ENCODE peak calls at places on chromosomes 7 and 10, in five cellular contexts. E is tibial nerve; L is A549; U is CD4-positive, alpha-beta T cell; H is suprapubic skin. Q is an unnamed sample.

GRCh38 chr10:34804306-34804705 is 10.8 kb downstream of the PARD3 start:
- DNase-seq in E (no peak), L (no peak), U (no peak), H (no peak), Q (no peak)

GRCh38 chr10:51524041-51524440 is 175.4 kb downstream of the CSTF2T start:
- DNase-seq in E (no peak), L (no peak), U (no peak), H (no peak), Q (no peak)

GRCh38 chr7:48059706-48060105 is 24.4 kb downstream of the C7orf57 start:
- DNase-seq in E (no peak), L (no peak), U (no peak), H (no peak), Q (no peak)

GRCh38 chr10:25049966-25050365 is 33.6 kb downstream of the THNSL1 start:
- DNase-seq in E (no peak), L (no peak), U (no peak), H (no peak), Q (no peak)

GRCh38 chr7:69311489-69311888 is 286.8 kb upstream of the AUTS2 start:
- DNase-seq in E (no peak), L (no peak), U (no peak), H (no peak), Q (no peak)

GRCh38 chr7:4888161-4888560 is 4.6 kb upstream of the RADIL start:
- DNase-seq in E (no peak), L (no peak), U (no peak), H (no peak), Q (peak; percentile 87)

GRCh38 chr7:112173214-112173905 is 32.8 kb downstream of the DOCK4 start:
- DNase-seq in E (no peak), L (no peak), U (no peak), H (no peak), Q (no peak)

GRCh38 chr7:25031432-25031831 is 51.5 kb upstream of the OSBPL3 start:
- DNase-seq in E (no peak), L (no peak), U (no peak), H (no peak), Q (no peak)

GRCh38 chr10:51503378-51503777 is 196.0 kb downstream of the CSTF2T start:
- DNase-seq in E (no peak), L (no peak), U (no peak), H (no peak), Q (no peak)

GRCh38 chr10:101841826-101842225 is 1.8 kb downstream of the KCNIP2 start:
- DNase-seq in E (no peak), L (no peak), U (no peak), H (no peak), Q (no peak)

GRCh38 chr7:102874966-102875365 is 37.8 kb upstream of the LRRC17 start:
- DNase-seq in E (no peak), L (no peak), U (no peak), H (no peak), Q (no peak)

GRCh38 chr7:34612671-34613070 is 45.3 kb upstream of the NPSR1 start:
- DNase-seq in E (no peak), L (no peak), U (no peak), H (no peak), Q (no peak)

GRCh38 chr10:5297466-5297865 is 67.3 kb upstream of the UCN3 start:
- DNase-seq in E (no peak), L (no peak), U (peak; percentile 23), H (no peak), Q (no peak)

GRCh38 chr7:155323001-155323638 is 25.4 kb downstream of the INSIG1 start:
- DNase-seq in E (no peak), L (no peak), U (no peak), H (no peak), Q (no peak)

GRCh38 chr10:100598166-100598565 is 62.4 kb downstream of the HIF1AN start:
- DNase-seq in E (no peak), L (no peak), U (no peak), H (no peak), Q (no peak)

GRCh38 chr7:133650487-133651292 is 397.8 kb downstream of the EXOC4 start:
- DNase-seq in E (no peak), L (no peak), U (no peak), H (no peak), Q (no peak)

GRCh38 chr10:57579926-57580325 is 687.8 kb downstream of the IPMK start:
- DNase-seq in E (no peak), L (peak; percentile 2), U (no peak), H (no peak), Q (peak; percentile 17)

GRCh38 chr10:76036410-76036940 is 605.1 kb downstream of the LRMDA start:
- DNase-seq in E (peak; percentile 74), L (peak; percentile 64), U (peak; percentile 11), H (peak; percentile 89), Q (peak; percentile 23)

GRCh38 chr10:13503745-13504463 is 24.9 kb downstream of the BEND7 start:
- DNase-seq in E (no peak), L (no peak), U (no peak), H (no peak), Q (no peak)

GRCh38 chr10:21071001-21071673 is 174.0 kb upstream of the NEBL start:
- DNase-seq in E (no peak), L (no peak), U (no peak), H (no peak), Q (no peak)

GRCh38 chr7:106640368-106641141 is 20.4 kb downstream of the CCDC71L start:
- DNase-seq in E (no peak), L (no peak), U (no peak), H (no peak), Q (no peak)

GRCh38 chr7:149741629-149742028 is 31.8 kb downstream of the ZNF467 start:
- DNase-seq in E (no peak), L (peak; percentile 46), U (no peak), H (no peak), Q (no peak)

GRCh38 chr10:91556691-91557529 is 76.0 kb downstream of the PPP1R3C start:
- DNase-seq in E (no peak), L (no peak), U (no peak), H (no peak), Q (peak; percentile 67)

GRCh38 chr10:91558473-91558872 is 74.4 kb downstream of the PPP1R3C start:
- DNase-seq in E (no peak), L (no peak), U (no peak), H (no peak), Q (no peak)

GRCh38 chr10:91552706-91553105 is 80.2 kb downstream of the PPP1R3C start:
- DNase-seq in E (no peak), L (no peak), U (no peak), H (no peak), Q (no peak)

GRCh38 chr10:91557540-91558231 is 75.2 kb downstream of the PPP1R3C start:
- DNase-seq in E (no peak), L (no peak), U (no peak), H (no peak), Q (no peak)

GRCh38 chr10:91555455-91555854 is 77.4 kb downstream of the PPP1R3C start:
- DNase-seq in E (no peak), L (no peak), U (no peak), H (no peak), Q (no peak)
- TF ChIP-seq CTCF in E (no peak), L (no peak), U (no peak), H (no peak), Q (no peak)

DNA sequence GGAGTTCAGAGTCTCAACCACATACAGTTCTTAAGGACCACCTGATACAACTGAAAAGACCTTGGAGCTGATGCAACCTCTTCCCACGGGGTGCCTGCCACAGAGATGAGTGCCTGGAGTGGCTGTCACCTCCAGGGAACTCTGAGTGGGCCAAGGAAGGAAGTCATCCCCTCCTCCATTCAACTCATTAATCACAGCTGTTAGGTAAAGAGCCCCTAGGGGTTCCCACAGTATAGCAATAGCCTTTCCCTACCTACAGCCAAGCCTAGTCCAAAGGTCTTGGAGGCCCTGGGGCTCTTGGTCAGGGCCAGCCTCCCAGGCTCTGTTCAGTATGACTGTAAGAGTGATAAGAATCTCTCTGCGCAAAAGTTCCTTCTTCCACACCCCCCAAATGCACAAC is 70.4 kb upstream of the NFE2L3 start:
- DNase-seq in E (no peak), L (no peak), U (no peak), H (no peak), Q (no peak)
- TF ChIP-seq CTCF in E (no peak), L (no peak), U (no peak), H (no peak), Q (no peak)

GRCh38 chr10:110447886-110448285 is 49.8 kb upstream of the DUSP5 start:
- DNase-seq in E (no peak), L (no peak), U (no peak), H (peak; percentile 7), Q (no peak)

GRCh38 chr10:110445871-110446270 is 51.8 kb upstream of the DUSP5 start:
- DNase-seq in E (no peak), L (no peak), U (no peak), H (peak; percentile 21), Q (no peak)

GRCh38 chr10:110448682-110449418 is 48.9 kb upstream of the DUSP5 start:
- DNase-seq in E (no peak), L (no peak), U (no peak), H (peak; percentile 31), Q (no peak)

GRCh38 chr10:110446277-110446676 is 51.4 kb upstream of the DUSP5 start:
- DNase-seq in E (no peak), L (no peak), U (no peak), H (peak; percentile 15), Q (no peak)

DNA sequence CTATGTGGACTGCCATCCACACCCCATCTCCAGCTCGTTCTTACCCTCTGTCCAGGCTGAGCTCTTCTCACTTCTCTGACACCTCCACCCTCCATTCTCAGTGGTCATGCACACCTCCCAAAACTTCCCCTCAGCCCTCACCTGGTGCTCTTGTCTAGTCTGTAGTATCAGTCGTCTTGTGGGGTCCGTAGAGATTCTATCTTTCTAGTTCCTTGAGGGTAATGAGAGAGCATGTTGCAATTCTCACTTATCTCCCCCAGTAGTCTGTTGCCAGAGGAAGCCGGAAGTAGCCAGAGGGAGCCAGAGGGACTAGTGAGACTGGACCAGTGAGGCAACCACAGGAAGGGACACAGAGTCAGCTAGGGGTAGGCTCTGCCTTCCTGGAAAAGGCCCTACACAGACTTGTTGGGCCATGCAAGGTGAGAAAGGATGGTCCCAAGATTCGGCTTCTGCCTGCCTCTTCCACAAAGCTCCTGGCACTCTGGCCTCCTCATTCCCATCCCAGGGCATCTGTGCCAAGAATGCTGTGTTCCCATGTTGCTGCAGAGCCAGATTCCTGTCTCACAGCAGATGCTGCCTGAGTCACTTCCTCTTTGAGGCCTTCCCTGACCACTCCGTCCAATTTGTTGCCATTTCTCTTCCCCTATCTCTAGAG is 50.6 kb upstream of the DUSP5 start:
- DNase-seq in E (no peak), L (no peak), U (no peak), H (peak; percentile 34), Q (no peak)
- TF ChIP-seq CTCF in E (no peak), L (no peak), U (no peak), H (no peak), Q (no peak)

GRCh38 chr10:10925667-10926066 is 92.0 kb upstream of the CELF2 start:
- DNase-seq in E (no peak), L (no peak), U (no peak), H (no peak), Q (no peak)

GRCh38 chr10:10935032-10935431 is 82.6 kb upstream of the CELF2 start:
- DNase-seq in E (no peak), L (no peak), U (no peak), H (no peak), Q (no peak)

GRCh38 chr10:10927608-10928007 is 90.1 kb upstream of the CELF2 start:
- DNase-seq in E (no peak), L (no peak), U (no peak), H (no peak), Q (no peak)

GRCh38 chr10:10930979-10931743 is 86.5 kb upstream of the CELF2 start:
- DNase-seq in E (no peak), L (no peak), U (no peak), H (no peak), Q (no peak)
- TF ChIP-seq CTCF in E (no peak), L (no peak), U (no peak), H (no peak), Q (peak; percentile 16)